ENCODE peak calls at places on chromosomes 1 and 21, in four cellular contexts. H is fibroblast of pulmonary artery; F is stimulated activated CD8-positive, alpha-beta memory T cell treated with anti-CD3 and anti-CD28 coated beads, Interleukin-2, amount 100 ng/mL, for 1 hour; X is fibroblast of the conjunctiva. O is an unnamed sample.

GRCh38 chr1:180916012-180916770 is 3.5 kb downstream of the KIAA1614 start:
- DNase-seq in X (no peak), F (no peak), H (no peak), O (no peak)

GRCh38 chr1:234962340-234962989 is 166.2 kb downstream of the TOMM20 start:
- DNase-seq in H (peak), F (no peak), X (peak), O (peak)

GRCh38 chr21:36260030-36260787 is 59.8 kb upstream of the MORC3 start:
- DNase-seq in F (no peak), X (peak), H (peak), O (peak)

GRCh38 chr1:35715568-35716002 is 3.1 kb downstream of the C1orf216 start:
- DNase-seq in H (peak), X (peak), F (peak), O (peak)

GRCh38 chr1:56081151-56081550 is 498.2 kb downstream of the PLPP3 start:
- DNase-seq in H (peak), X (no peak), F (no peak), O (peak)

GRCh38 chr1:157505481-157506272 is 46.6 kb downstream of the FCRL5 start:
- DNase-seq in F (no peak), X (peak), H (peak), O (peak)

GRCh38 chr1:5410652-5411051 is 581.6 kb downstream of the NPHP4 start:
- DNase-seq in H (no peak), X (no peak), F (no peak), O (no peak)

GRCh38 chr1:205725514-205725913 is 24.5 kb downstream of the NUCKS1 start:
- DNase-seq in F (no peak), H (no peak), X (no peak), O (no peak)

GRCh38 chr1:43978551-43979260 is at the start of gene B4GALT2:
- DNase-seq in H (no peak), X (no peak), F (no peak), O (no peak)

GRCh38 chr1:91876040-91876470 is 9.9 kb downstream of the TGFBR3 start:
- DNase-seq in X (no peak), F (no peak), H (no peak), O (no peak)

GRCh38 chr1:226871636-226872327 is 1.4 kb downstream of the PSEN2 start:
- DNase-seq in X (no peak), F (no peak), H (no peak), O (no peak)

GRCh38 chr1:168719306-168720111 is 9.5 kb downstream of the DPT start:
- DNase-seq in H (peak), X (no peak), F (no peak), O (no peak)

GRCh38 chr1:200374569-200375312 is 35.1 kb downstream of the ZNF281 start:
- DNase-seq in F (no peak), H (no peak), X (no peak), O (no peak)

GRCh38 chr1:69671363-69672010 is 103.8 kb downstream of the LRRC7 start:
- DNase-seq in F (no peak), H (no peak), X (no peak), O (peak)

GRCh38 chr1:37073752-37074151 is 39.4 kb upstream of the GRIK3 start:
- DNase-seq in H (no peak), X (no peak), F (no peak), O (no peak)

GRCh38 chr1:94068831-94069648 is 51.9 kb downstream of the ABCA4 start:
- DNase-seq in F (no peak), H (peak), X (no peak), O (no peak)

GRCh38 chr1:24964811-24965570 is 34.9 kb upstream of the RUNX3 start:
- DNase-seq in F (peak), H (no peak), X (no peak), O (peak)

GRCh38 chr1:219480011-219480410 is 132.9 kb downstream of the ZC3H11B start:
- DNase-seq in X (no peak), H (no peak), F (no peak), O (no peak)